ENCODE peak calls at places on chromosomes 1 and 21, in seven cellular contexts. One of them, this sample, is unnamed.

GRCh38 chr1:223248787-223249175 is 105.7 kb upstream of the TLR5 start:
- DNase-seq in cardiac muscle cell: no peak
- DNase-seq in choroid plexus epithelial cell: no peak
- DNase-seq in AG09309: no peak
- DNase-seq in activated B cell treated with CpG ODN at 0.5 μM for 24 hours: no peak
- DNase-seq in WTC11: no peak
- DNase-seq in neural crest cell: no peak
- DNase-seq in this sample: no peak

GRCh38 chr1:183956559-183957188 is 80.9 kb downstream of the COLGALT2 start:
- DNase-seq in cardiac muscle cell: no peak
- DNase-seq in choroid plexus epithelial cell: peak; percentile 91
- DNase-seq in AG09309: peak; percentile 67
- DNase-seq in activated B cell treated with CpG ODN at 0.5 μM for 24 hours: no peak
- DNase-seq in WTC11: no peak
- DNase-seq in neural crest cell: no peak
- DNase-seq in this sample: no peak

GRCh38 chr1:10007161-10007560 is 10.1 kb downstream of the RBP7 start:
- DNase-seq in cardiac muscle cell: no peak
- DNase-seq in choroid plexus epithelial cell: peak; percentile 27
- DNase-seq in AG09309: no peak
- DNase-seq in activated B cell treated with CpG ODN at 0.5 μM for 24 hours: no peak
- DNase-seq in WTC11: no peak
- DNase-seq in neural crest cell: no peak
- DNase-seq in this sample: no peak

GRCh38 chr1:23953020-23953419 is 6.6 kb upstream of the PNRC2 start:
- DNase-seq in cardiac muscle cell: no peak
- DNase-seq in choroid plexus epithelial cell: no peak
- DNase-seq in AG09309: no peak
- DNase-seq in activated B cell treated with CpG ODN at 0.5 μM for 24 hours: no peak
- DNase-seq in WTC11: no peak
- DNase-seq in neural crest cell: no peak
- DNase-seq in this sample: no peak

GRCh38 chr1:240722788-240723187 is 110.8 kb upstream of the GREM2 start:
- DNase-seq in cardiac muscle cell: no peak
- DNase-seq in choroid plexus epithelial cell: no peak
- DNase-seq in AG09309: no peak
- DNase-seq in activated B cell treated with CpG ODN at 0.5 μM for 24 hours: no peak
- DNase-seq in WTC11: no peak
- DNase-seq in neural crest cell: no peak
- DNase-seq in this sample: no peak

GRCh38 chr1:86852289-86852688 is 61.6 kb downstream of the SELENOF start:
- DNase-seq in cardiac muscle cell: no peak
- DNase-seq in choroid plexus epithelial cell: no peak
- DNase-seq in AG09309: no peak
- DNase-seq in activated B cell treated with CpG ODN at 0.5 μM for 24 hours: no peak
- DNase-seq in WTC11: no peak
- DNase-seq in neural crest cell: no peak
- DNase-seq in this sample: no peak

GRCh38 chr1:183869671-183870070 is 64.8 kb downstream of the RGL1 start:
- DNase-seq in cardiac muscle cell: no peak
- DNase-seq in choroid plexus epithelial cell: no peak
- DNase-seq in AG09309: no peak
- DNase-seq in activated B cell treated with CpG ODN at 0.5 μM for 24 hours: no peak
- DNase-seq in WTC11: no peak
- DNase-seq in neural crest cell: no peak
- DNase-seq in this sample: no peak

GRCh38 chr21:32350211-32350980 is 42.4 kb downstream of the URB1 start:
- DNase-seq in cardiac muscle cell: no peak
- DNase-seq in choroid plexus epithelial cell: no peak
- DNase-seq in AG09309: no peak
- DNase-seq in activated B cell treated with CpG ODN at 0.5 μM for 24 hours: no peak
- DNase-seq in WTC11: no peak
- DNase-seq in neural crest cell: no peak
- DNase-seq in this sample: no peak

GRCh38 chr1:102500795-102501194 is 504.1 kb upstream of the OLFM3 start:
- DNase-seq in cardiac muscle cell: no peak
- DNase-seq in choroid plexus epithelial cell: no peak
- DNase-seq in AG09309: no peak
- DNase-seq in activated B cell treated with CpG ODN at 0.5 μM for 24 hours: no peak
- DNase-seq in WTC11: no peak
- DNase-seq in neural crest cell: no peak
- DNase-seq in this sample: no peak

GRCh38 chr1:151828931-151829330 is 2.7 kb downstream of the RORC start:
- DNase-seq in cardiac muscle cell: peak; percentile 71
- DNase-seq in choroid plexus epithelial cell: peak; percentile 28
- DNase-seq in AG09309: no peak
- DNase-seq in activated B cell treated with CpG ODN at 0.5 μM for 24 hours: no peak
- DNase-seq in WTC11: peak; percentile 60
- DNase-seq in neural crest cell: no peak
- DNase-seq in this sample: no peak

GRCh38 chr1:244210884-244211558 is 159.9 kb downstream of the ZBTB18 start:
- DNase-seq in cardiac muscle cell: peak; percentile 35
- DNase-seq in choroid plexus epithelial cell: no peak
- DNase-seq in AG09309: no peak
- DNase-seq in activated B cell treated with CpG ODN at 0.5 μM for 24 hours: no peak
- DNase-seq in WTC11: peak; percentile 80
- DNase-seq in neural crest cell: no peak
- DNase-seq in this sample: no peak

GRCh38 chr1:14765773-14766172 is 167.3 kb downstream of the KAZN start:
- DNase-seq in cardiac muscle cell: no peak
- DNase-seq in choroid plexus epithelial cell: no peak
- DNase-seq in AG09309: no peak
- DNase-seq in activated B cell treated with CpG ODN at 0.5 μM for 24 hours: no peak
- DNase-seq in WTC11: no peak
- DNase-seq in neural crest cell: no peak
- DNase-seq in this sample: no peak

GRCh38 chr1:2343023-2343935 is 48.1 kb downstream of the MORN1 start:
- DNase-seq in cardiac muscle cell: no peak
- DNase-seq in choroid plexus epithelial cell: no peak
- DNase-seq in AG09309: no peak
- DNase-seq in activated B cell treated with CpG ODN at 0.5 μM for 24 hours: no peak
- DNase-seq in WTC11: no peak
- DNase-seq in neural crest cell: no peak
- DNase-seq in this sample: no peak

GRCh38 chr1:228059536-228060457 is 22.7 kb upstream of the ARF1 start:
- DNase-seq in cardiac muscle cell: peak; percentile 46
- DNase-seq in choroid plexus epithelial cell: no peak
- DNase-seq in AG09309: no peak
- DNase-seq in activated B cell treated with CpG ODN at 0.5 μM for 24 hours: peak; percentile 33
- DNase-seq in WTC11: peak; percentile 100
- DNase-seq in neural crest cell: peak; percentile 33
- DNase-seq in this sample: no peak

GRCh38 chr21:32193066-32193465 is 85.8 kb downstream of the MIS18A start:
- DNase-seq in cardiac muscle cell: no peak
- DNase-seq in choroid plexus epithelial cell: no peak
- DNase-seq in AG09309: no peak
- DNase-seq in activated B cell treated with CpG ODN at 0.5 μM for 24 hours: no peak
- DNase-seq in WTC11: no peak
- DNase-seq in neural crest cell: no peak
- DNase-seq in this sample: no peak

GRCh38 chr1:224867715-224868114 is 61.8 kb upstream of the DNAH14 start:
- DNase-seq in cardiac muscle cell: no peak
- DNase-seq in choroid plexus epithelial cell: no peak
- DNase-seq in AG09309: no peak
- DNase-seq in activated B cell treated with CpG ODN at 0.5 μM for 24 hours: no peak
- DNase-seq in WTC11: no peak
- DNase-seq in neural crest cell: no peak
- DNase-seq in this sample: no peak

GRCh38 chr1:7478797-7479499 is 292.1 kb upstream of the VAMP3 start:
- DNase-seq in cardiac muscle cell: no peak
- DNase-seq in choroid plexus epithelial cell: peak; percentile 98
- DNase-seq in AG09309: peak; percentile 59
- DNase-seq in activated B cell treated with CpG ODN at 0.5 μM for 24 hours: no peak
- DNase-seq in WTC11: no peak
- DNase-seq in neural crest cell: no peak
- DNase-seq in this sample: no peak

GRCh38 chr1:230910755-230911117 is 42.4 kb upstream of the C1orf198 start:
- DNase-seq in cardiac muscle cell: no peak
- DNase-seq in choroid plexus epithelial cell: no peak
- DNase-seq in AG09309: peak; percentile 31
- DNase-seq in activated B cell treated with CpG ODN at 0.5 μM for 24 hours: no peak
- DNase-seq in WTC11: no peak
- DNase-seq in neural crest cell: no peak
- DNase-seq in this sample: no peak

GRCh38 chr1:42504535-42505128 is 41.5 kb downstream of the CCDC30 start:
- DNase-seq in cardiac muscle cell: no peak
- DNase-seq in choroid plexus epithelial cell: no peak
- DNase-seq in AG09309: no peak
- DNase-seq in activated B cell treated with CpG ODN at 0.5 μM for 24 hours: no peak
- DNase-seq in WTC11: no peak
- DNase-seq in neural crest cell: no peak
- DNase-seq in this sample: no peak

GRCh38 chr1:17742590-17742989 is 12.5 kb upstream of the ACTL8 start:
- DNase-seq in cardiac muscle cell: no peak
- DNase-seq in choroid plexus epithelial cell: peak; percentile 27
- DNase-seq in AG09309: no peak
- DNase-seq in activated B cell treated with CpG ODN at 0.5 μM for 24 hours: no peak
- DNase-seq in WTC11: no peak
- DNase-seq in neural crest cell: no peak
- DNase-seq in this sample: no peak

GRCh38 chr1:236472850-236473788 is 50.7 kb upstream of the LGALS8 start:
- DNase-seq in cardiac muscle cell: no peak
- DNase-seq in choroid plexus epithelial cell: peak; percentile 16
- DNase-seq in AG09309: no peak
- DNase-seq in activated B cell treated with CpG ODN at 0.5 μM for 24 hours: no peak
- DNase-seq in WTC11: no peak
- DNase-seq in neural crest cell: no peak
- DNase-seq in this sample: no peak

GRCh38 chr1:80675469-80675868 is 1125.3 kb upstream of the ADGRL2 start:
- DNase-seq in cardiac muscle cell: no peak
- DNase-seq in choroid plexus epithelial cell: peak; percentile 6
- DNase-seq in AG09309: no peak
- DNase-seq in activated B cell treated with CpG ODN at 0.5 μM for 24 hours: no peak
- DNase-seq in WTC11: no peak
- DNase-seq in neural crest cell: no peak
- DNase-seq in this sample: no peak

GRCh38 chr1:179029293-179029692 is 3.6 kb downstream of the FAM20B start:
- DNase-seq in cardiac muscle cell: no peak
- DNase-seq in choroid plexus epithelial cell: no peak
- DNase-seq in AG09309: no peak
- DNase-seq in activated B cell treated with CpG ODN at 0.5 μM for 24 hours: no peak
- DNase-seq in WTC11: no peak
- DNase-seq in neural crest cell: no peak
- DNase-seq in this sample: no peak

GRCh38 chr1:155940531-155940992 is 876 bp upstream of the RXFP4 start:
- DNase-seq in cardiac muscle cell: peak; percentile 54
- DNase-seq in choroid plexus epithelial cell: peak; percentile 67
- DNase-seq in AG09309: no peak
- DNase-seq in activated B cell treated with CpG ODN at 0.5 μM for 24 hours: peak; percentile 15
- DNase-seq in WTC11: no peak
- DNase-seq in neural crest cell: no peak
- DNase-seq in this sample: no peak

GRCh38 chr1:185489406-185489805 is 172.4 kb upstream of the IVNS1ABP start:
- DNase-seq in cardiac muscle cell: no peak
- DNase-seq in choroid plexus epithelial cell: no peak
- DNase-seq in AG09309: no peak
- DNase-seq in activated B cell treated with CpG ODN at 0.5 μM for 24 hours: no peak
- DNase-seq in WTC11: no peak
- DNase-seq in neural crest cell: no peak
- DNase-seq in this sample: no peak

GRCh38 chr1:38241594-38242331 is 195.2 kb upstream of the POU3F1 start:
- DNase-seq in cardiac muscle cell: no peak
- DNase-seq in choroid plexus epithelial cell: no peak
- DNase-seq in AG09309: no peak
- DNase-seq in activated B cell treated with CpG ODN at 0.5 μM for 24 hours: no peak
- DNase-seq in WTC11: no peak
- DNase-seq in neural crest cell: no peak
- DNase-seq in this sample: no peak
- TF ChIP-seq CTCF in cardiac muscle cell: no peak
- TF ChIP-seq CTCF in choroid plexus epithelial cell: no peak
- TF ChIP-seq CTCF in AG09309: no peak
- TF ChIP-seq CTCF in activated B cell treated with CpG ODN at 0.5 μM for 24 hours: no peak
- TF ChIP-seq CTCF in WTC11: no peak
- TF ChIP-seq CTCF in neural crest cell: no peak
- TF ChIP-seq CTCF in this sample: no peak

GRCh38 chr1:157030728-157031127 is 14.8 kb downstream of the ARHGEF11 start:
- DNase-seq in cardiac muscle cell: no peak
- DNase-seq in choroid plexus epithelial cell: no peak
- DNase-seq in AG09309: no peak
- DNase-seq in activated B cell treated with CpG ODN at 0.5 μM for 24 hours: no peak
- DNase-seq in WTC11: no peak
- DNase-seq in neural crest cell: no peak
- DNase-seq in this sample: no peak
- TF ChIP-seq CTCF in cardiac muscle cell: no peak
- TF ChIP-seq CTCF in choroid plexus epithelial cell: no peak
- TF ChIP-seq CTCF in AG09309: no peak
- TF ChIP-seq CTCF in activated B cell treated with CpG ODN at 0.5 μM for 24 hours: no peak
- TF ChIP-seq CTCF in WTC11: no peak
- TF ChIP-seq CTCF in neural crest cell: no peak
- TF ChIP-seq CTCF in this sample: no peak

GRCh38 chr21:44836666-44837471 is 19.0 kb upstream of the SUMO3 start:
- DNase-seq in cardiac muscle cell: peak; percentile 41
- DNase-seq in choroid plexus epithelial cell: peak; percentile 54
- DNase-seq in AG09309: no peak
- DNase-seq in activated B cell treated with CpG ODN at 0.5 μM for 24 hours: peak; percentile 10
- DNase-seq in WTC11: no peak
- DNase-seq in neural crest cell: no peak
- DNase-seq in this sample: no peak
- TF ChIP-seq CTCF in cardiac muscle cell: no peak
- TF ChIP-seq CTCF in choroid plexus epithelial cell: peak; percentile 3
- TF ChIP-seq CTCF in AG09309: no peak
- TF ChIP-seq CTCF in activated B cell treated with CpG ODN at 0.5 μM for 24 hours: no peak
- TF ChIP-seq CTCF in WTC11: no peak
- TF ChIP-seq CTCF in neural crest cell: no peak
- TF ChIP-seq CTCF in this sample: no peak

GRCh38 chr1:37177230-37177864 is 143.0 kb upstream of the GRIK3 start:
- DNase-seq in cardiac muscle cell: peak; percentile 28
- DNase-seq in choroid plexus epithelial cell: peak; percentile 10
- DNase-seq in AG09309: no peak
- DNase-seq in activated B cell treated with CpG ODN at 0.5 μM for 24 hours: no peak
- DNase-seq in WTC11: peak; percentile 69
- DNase-seq in neural crest cell: peak; percentile 40
- DNase-seq in this sample: no peak
- TF ChIP-seq CTCF in cardiac muscle cell: peak; percentile 36
- TF ChIP-seq CTCF in choroid plexus epithelial cell: peak; percentile 31
- TF ChIP-seq CTCF in AG09309: no peak
- TF ChIP-seq CTCF in activated B cell treated with CpG ODN at 0.5 μM for 24 hours: no peak
- TF ChIP-seq CTCF in WTC11: no peak
- TF ChIP-seq CTCF in neural crest cell: peak; percentile 57
- TF ChIP-seq CTCF in this sample: no peak

GRCh38 chr21:41133896-41134522 is 34.0 kb upstream of the BACE2 start:
- DNase-seq in cardiac muscle cell: peak; percentile 48
- DNase-seq in choroid plexus epithelial cell: peak; percentile 60
- DNase-seq in AG09309: peak; percentile 11
- DNase-seq in activated B cell treated with CpG ODN at 0.5 μM for 24 hours: no peak
- DNase-seq in WTC11: no peak
- DNase-seq in neural crest cell: no peak
- DNase-seq in this sample: no peak
- TF ChIP-seq CTCF in cardiac muscle cell: peak; percentile 65
- TF ChIP-seq CTCF in choroid plexus epithelial cell: peak; percentile 65
- TF ChIP-seq CTCF in AG09309: peak; percentile 64
- TF ChIP-seq CTCF in activated B cell treated with CpG ODN at 0.5 μM for 24 hours: no peak
- TF ChIP-seq CTCF in WTC11: no peak
- TF ChIP-seq CTCF in neural crest cell: peak; percentile 67
- TF ChIP-seq CTCF in this sample: no peak

GRCh38 chr1:25021586-25022215 is 91.6 kb upstream of the RUNX3 start:
- DNase-seq in cardiac muscle cell: no peak
- DNase-seq in choroid plexus epithelial cell: no peak
- DNase-seq in AG09309: no peak
- DNase-seq in activated B cell treated with CpG ODN at 0.5 μM for 24 hours: no peak
- DNase-seq in WTC11: no peak
- DNase-seq in neural crest cell: no peak
- DNase-seq in this sample: no peak
- TF ChIP-seq CTCF in cardiac muscle cell: no peak
- TF ChIP-seq CTCF in choroid plexus epithelial cell: no peak
- TF ChIP-seq CTCF in AG09309: no peak
- TF ChIP-seq CTCF in activated B cell treated with CpG ODN at 0.5 μM for 24 hours: no peak
- TF ChIP-seq CTCF in WTC11: no peak
- TF ChIP-seq CTCF in neural crest cell: no peak
- TF ChIP-seq CTCF in this sample: no peak

This sample was measured in omental fat pad.